ENCODE peak calls at places on chromosomes 6 and 20, in ten cellular contexts. E, Y, R, W, B, S, L, C, X and V are unnamed samples.

GRCh38 chr6:154882107-154882506 is 113.0 kb upstream of the TIAM2 start:
- DNase-seq in E (peak; percentile 90), W (no peak), S (peak; percentile 15), Y (no peak), C (no peak), R (no peak), L (no peak), X (no peak), B (no peak), V (no peak)

GRCh38 chr20:24665196-24665595 is 195.8 kb downstream of the SYNDIG1 start:
- DNase-seq in L (peak; percentile 48), B (no peak), Y (peak; percentile 31), W (no peak), C (no peak), X (no peak), R (no peak), S (no peak), E (no peak), V (no peak)

GRCh38 chr6:25630508-25631229 is 21.3 kb upstream of the SCGN start:
- DNase-seq in B (no peak), Y (no peak), X (no peak), R (no peak), S (no peak), E (no peak), L (no peak), W (no peak), C (no peak), V (no peak)

GRCh38 chr6:168031411-168032382 is 34.2 kb downstream of the KIF25 start:
- DNase-seq in L (no peak), Y (no peak), B (no peak), R (no peak), S (peak; percentile 64), C (no peak), E (no peak), X (no peak), W (no peak), V (no peak)

GRCh38 chr6:113654396-113654795 is 202.7 kb upstream of the MARCKS start:
- DNase-seq in E (peak; percentile 99), R (peak; percentile 92), Y (peak; percentile 72), S (peak; percentile 30), X (no peak), L (peak; percentile 96), C (no peak), B (peak; percentile 82), W (peak; percentile 95), V (peak; percentile 93)

GRCh38 chr20:41183391-41183790 is 46.0 kb downstream of the PLCG1 start:
- DNase-seq in C (no peak), W (peak; percentile 5), X (no peak), S (no peak), Y (no peak), E (no peak), L (peak; percentile 48), B (no peak), R (no peak), V (no peak)

GRCh38 chr20:62030834-62031434 is 34.7 kb downstream of the TAF4 start:
- DNase-seq in B (peak; percentile 26), Y (no peak), C (no peak), R (no peak), E (peak; percentile 45), W (no peak), S (no peak), X (peak; percentile 35), L (no peak), V (no peak)

GRCh38 chr6:160108077-160108476 is 13.5 kb upstream of the SLC22A1 start:
- DNase-seq in C (no peak), S (no peak), R (no peak), X (no peak), W (no peak), B (no peak), L (peak; percentile 41), E (no peak), Y (no peak), V (no peak)

GRCh38 chr20:41426361-41426900 is 59.8 kb upstream of the EMILIN3 start:
- DNase-seq in C (no peak), X (no peak), B (no peak), L (no peak), Y (no peak), W (no peak), S (no peak), E (no peak), R (no peak), V (no peak)

GRCh38 chr20:54105653-54106052 is 35.3 kb upstream of the BCAS1 start:
- DNase-seq in Y (no peak), S (no peak), R (no peak), E (peak; percentile 80), C (no peak), B (no peak), L (no peak), X (no peak), W (no peak), V (no peak)

GRCh38 chr20:38859070-38859690 is 53.7 kb downstream of the PPP1R16B start:
- DNase-seq in W (no peak), E (no peak), C (no peak), Y (no peak), S (no peak), L (no peak), R (no peak), X (no peak), B (no peak), V (no peak)
- H3K4me1 ChIP-seq in W (no peaks in the 10 kb centered on the region), E (no peaks in the 10 kb centered on the region), C (no peaks in the 10 kb centered on the region), Y (no peaks in the 10 kb centered on the region), S (no peaks in the 10 kb centered on the region), L (no peaks in the 10 kb centered on the region), R (no peaks in the 10 kb centered on the region), X (peaks cover 65% of the 10 kb centered on the region), B (no peaks in the 10 kb centered on the region), V (no peaks in the 10 kb centered on the region)

DNA sequence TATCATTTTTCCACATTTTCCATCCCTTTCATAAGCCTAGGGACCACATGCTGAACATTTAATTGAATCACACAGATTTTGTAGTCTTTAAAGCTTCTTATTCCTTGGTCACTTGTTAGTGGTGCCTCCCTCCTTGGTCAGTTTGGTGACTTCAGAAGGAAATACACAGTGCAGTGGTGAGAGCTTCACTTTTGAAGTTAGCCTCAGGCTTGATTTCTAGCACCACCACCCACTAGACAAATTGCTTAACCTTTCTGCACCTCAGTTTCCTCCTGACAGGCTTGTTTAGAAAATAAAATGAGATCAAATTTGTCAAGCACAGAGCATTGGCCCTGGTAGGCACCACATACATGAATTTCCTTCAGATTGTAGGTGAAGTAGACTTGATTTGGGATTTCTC is 91.7 kb downstream of the FOXO3 start:
- DNase-seq in B (no peak), X (no peak), W (no peak), L (no peak), Y (no peak), E (no peak), R (no peak), C (no peak), S (no peak), V (no peak)
- H3K27me3 ChIP-seq in B (no peaks in the 10 kb centered on the region), X (no peaks in the 10 kb centered on the region), W (no peaks in the 10 kb centered on the region), L (no peaks in the 10 kb centered on the region), Y (no peaks in the 10 kb centered on the region), E (no peaks in the 10 kb centered on the region), R (no peaks in the 10 kb centered on the region), C (no peaks in the 10 kb centered on the region), S (no peaks in the 10 kb centered on the region), V (no peaks in the 10 kb centered on the region)

GRCh38 chr6:36753671-36754485 is 56.3 kb downstream of the RAB44 start:
- DNase-seq in B (no peak), W (no peak), S (no peak), Y (no peak), E (no peak), X (no peak), L (no peak), C (no peak), R (no peak), V (no peak)
- H3K4me1 ChIP-seq in B (peaks cover 26% of the 10 kb centered on the region), W (peaks cover 1% of the 10 kb centered on the region), S (no peaks in the 10 kb centered on the region), Y (peaks cover 54% of the 10 kb centered on the region), E (peaks cover 15% of the 10 kb centered on the region), X (peaks cover 51% of the 10 kb centered on the region), L (no peaks in the 10 kb centered on the region), C (no peaks in the 10 kb centered on the region), R (peaks cover 22% of the 10 kb centered on the region), V (no peaks in the 10 kb centered on the region)

DNA sequence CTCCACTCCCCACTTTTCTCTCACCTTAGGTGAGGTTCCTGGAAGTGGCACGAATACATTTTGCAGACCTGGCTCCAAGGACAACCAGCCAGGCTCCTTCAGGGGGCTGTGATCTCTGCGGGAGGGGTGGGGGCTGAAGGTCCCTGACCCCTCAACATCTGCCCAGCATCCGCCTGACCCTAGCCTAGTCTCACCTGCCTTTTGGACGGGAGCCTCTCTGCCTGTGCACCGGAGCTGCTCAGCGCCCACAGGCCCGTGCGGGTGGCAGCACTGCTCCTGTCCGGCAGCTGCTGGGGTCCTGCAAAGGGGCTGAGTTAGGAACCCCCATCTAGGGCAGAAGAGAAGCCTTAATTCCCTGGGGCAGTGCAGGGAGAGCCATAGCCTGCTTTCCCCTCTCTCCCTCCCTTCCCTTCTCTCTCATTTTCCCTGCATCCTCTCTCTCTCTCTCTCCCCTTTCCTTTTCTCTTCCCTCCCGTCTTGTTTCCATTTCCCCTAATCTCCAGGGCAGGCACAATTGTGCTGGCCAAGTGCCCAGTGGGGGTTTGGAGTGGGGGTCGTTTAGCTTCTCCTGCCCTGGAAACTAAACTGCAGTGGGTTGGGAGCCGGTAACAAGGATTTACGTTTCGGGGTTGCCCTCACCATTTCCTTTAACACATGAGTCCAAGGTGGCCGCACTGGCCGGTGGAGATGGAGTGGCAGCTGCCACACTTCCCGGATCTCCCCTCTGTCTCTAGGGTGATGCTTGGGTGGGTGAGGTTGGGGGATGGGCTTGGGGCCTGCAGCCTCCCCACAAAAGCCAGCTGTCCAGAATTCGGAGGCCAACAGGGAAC is 54.1 kb downstream of the CTCFL start:
- DNase-seq in W (no peak), X (no peak), E (no peak), Y (peak; percentile 38), B (no peak), L (peak; percentile 52), S (no peak), C (no peak), R (no peak), V (no peak)
- H3K27me3 ChIP-seq in W (no peaks in the 10 kb centered on the region), X (no peaks in the 10 kb centered on the region), E (no peaks in the 10 kb centered on the region), Y (peaks cover 56% of the 10 kb centered on the region), B (no peaks in the 10 kb centered on the region), L (no peaks in the 10 kb centered on the region), S (peaks cover 26% of the 10 kb centered on the region), C (no peaks in the 10 kb centered on the region), R (no peaks in the 10 kb centered on the region), V (no peaks in the 10 kb centered on the region)

GRCh38 chr6:129659167-129659566 is 50.8 kb downstream of the ARHGAP18 start:
- DNase-seq in C (no peak), R (no peak), B (no peak), X (no peak), E (no peak), W (no peak), S (no peak), Y (no peak), L (no peak), V (no peak)

GRCh38 chr6:129653746-129654145 is 56.2 kb downstream of the ARHGAP18 start:
- DNase-seq in L (no peak), R (no peak), E (no peak), X (no peak), B (no peak), Y (no peak), S (no peak), W (no peak), C (no peak), V (no peak)

GRCh38 chr6:129657433-129657832 is 52.5 kb downstream of the ARHGAP18 start:
- DNase-seq in R (no peak), X (no peak), B (no peak), W (no peak), S (no peak), Y (no peak), L (no peak), E (no peak), C (no peak), V (no peak)

GRCh38 chr6:129653229-129653628 is 56.7 kb downstream of the ARHGAP18 start:
- DNase-seq in E (no peak), S (no peak), Y (no peak), B (no peak), X (no peak), R (no peak), L (no peak), C (no peak), W (no peak), V (no peak)

GRCh38 chr6:129655334-129655733 is 54.6 kb downstream of the ARHGAP18 start:
- DNase-seq in B (no peak), C (no peak), Y (no peak), W (no peak), R (no peak), X (peak; percentile 6), E (no peak), L (no peak), S (no peak), V (no peak)
- H3K4me1 ChIP-seq in B (peaks cover 18% of the 10 kb centered on the region), C (peaks cover under 1% of the 10 kb centered on the region), Y (peaks cover 16% of the 10 kb centered on the region), W (peaks cover 13% of the 10 kb centered on the region), R (peaks cover 16% of the 10 kb centered on the region), X (no peaks in the 10 kb centered on the region), E (peaks cover 1% of the 10 kb centered on the region), L (no peaks in the 10 kb centered on the region), S (peaks cover 5% of the 10 kb centered on the region), V (no peaks in the 10 kb centered on the region)